ENCODE peak calls at places on chromosomes 6 and 20, in four cellular contexts. N is activated CD4-positive, CD25-positive, alpha-beta regulatory T cell treated with anti-CD3 and anti-CD28 coated beads, Interleukin-2, amount 50 U/mL, for 72 hours; W is T47D; I is stimulated activated CD4-positive, alpha-beta T cell treated with anti-CD3 and anti-CD28 coated beads, Interleukin-4, amount 100 ng/mL, for 48 hours. B is an unnamed sample.

GRCh38 chr20:51335329-51335841 is 207.1 kb downstream of the NFATC2 start:
- DNase-seq in W (no peak), N (no peak), I (peak), B (no peak)

GRCh38 chr20:48986899-48987298 is 59.2 kb upstream of the CSE1L start:
- DNase-seq in W (no peak), N (no peak), I (no peak), B (no peak)

GRCh38 chr6:5553767-5554166 is 292.5 kb downstream of the FARS2 start:
- DNase-seq in N (no peak), W (no peak), I (no peak), B (no peak)

GRCh38 chr20:20060234-20060998 is 8.1 kb downstream of the CFAP61 start:
- DNase-seq in N (no peak), W (no peak), I (no peak), B (no peak)

GRCh38 chr6:35512740-35513139 is at the start of gene TULP1:
- DNase-seq in I (no peak), W (no peak), N (no peak), B (no peak)

GRCh38 chr6:139148557-139149220 is 13.8 kb downstream of the HECA start:
- DNase-seq in I (no peak), W (no peak), N (no peak), B (no peak)

GRCh38 chr20:835220-836045 is 1.9 kb downstream of the FAM110A start:
- DNase-seq in I (no peak), W (no peak), N (no peak), B (no peak)

GRCh38 chr20:25237610-25238318 is 10.1 kb upstream of the PYGB start:
- DNase-seq in W (no peak), I (peak), N (peak), B (no peak)

GRCh38 chr6:151044465-151045441 is 179.3 kb downstream of the MTHFD1L start:
- DNase-seq in I (no peak), W (no peak), N (no peak), B (no peak)

GRCh38 chr6:156989159-156989806 is 212.1 kb downstream of the ARID1B start:
- DNase-seq in I (no peak), W (no peak), N (no peak), B (no peak)

GRCh38 chr20:9442858-9443257 is 71.5 kb upstream of the LAMP5 start:
- DNase-seq in I (no peak), W (peak), N (no peak), B (no peak)